ENCODE peak calls at places on chromosomes 4 and X, in four cellular contexts. M, U, W and K are unnamed samples.

GRCh38 chr4:147194107-147194506 is 248.4 kb upstream of the TTC29 start:
- DNase-seq in M (no peak), W (no peak), U (no peak), K (no peak)

GRCh38 chrX:107716045-107716684 is 59.4 kb downstream of the TSC22D3 start:
- DNase-seq in M (peak; percentile 40), W (peak; percentile 28), U (peak; percentile 23), K (peak; percentile 20)

GRCh38 chrX:130702867-130703707 is 199.9 kb downstream of the ENOX2 start:
- DNase-seq in W (peak; percentile 32), U (peak; percentile 59), M (no peak), K (no peak)

GRCh38 chrX:45187731-45188130 is 12.9 kb downstream of the DIPK2B start:
- DNase-seq in W (peak; percentile 19), M (no peak), U (no peak), K (no peak)

GRCh38 chr4:112109455-112110425 is 35.5 kb upstream of the FAM241A start:
- DNase-seq in M (peak; percentile 4), U (no peak), W (peak; percentile 6), K (no peak)

GRCh38 chr4:138428611-138429010 is 186.5 kb upstream of the SLC7A11 start:
- DNase-seq in M (no peak), W (no peak), U (no peak), K (no peak)

GRCh38 chrX:25013593-25014365 is 2.0 kb downstream of the ARX start:
- DNase-seq in W (no peak), U (no peak), M (peak; percentile 44), K (no peak)

GRCh38 chr4:112031712-112032328 is 113.4 kb upstream of the FAM241A start:
- DNase-seq in M (peak; percentile 28), U (peak; percentile 69), W (peak; percentile 66), K (no peak)

GRCh38 chrX:19904778-19905367 is 17.5 kb upstream of the SH3KBP1 start:
- DNase-seq in W (peak; percentile 84), M (peak; percentile 58), U (peak; percentile 61), K (no peak)

GRCh38 chr4:156578005-156578404 is 393.6 kb downstream of the PDGFC start:
- DNase-seq in M (no peak), W (no peak), U (no peak), K (no peak)

GRCh38 chr4:170243662-170244288 is 154.0 kb upstream of the AADAT start:
- DNase-seq in U (no peak), W (no peak), M (no peak), K (no peak)

GRCh38 chr4:33975996-33976395 is 2268.3 kb downstream of the ARAP2 start:
- DNase-seq in U (peak; percentile 28), W (no peak), M (no peak), K (no peak)

GRCh38 chrX:54921427-54922021 is 900 bp downstream of the TRO start:
- DNase-seq in W (no peak), M (peak; percentile 55), U (peak; percentile 52), K (peak; percentile 24)

GRCh38 chr4:81740492-81740891 is 268.8 kb upstream of the RASGEF1B start:
- DNase-seq in W (no peak), M (no peak), U (no peak), K (no peak)

GRCh38 chrX:39296472-39296871 is 495.2 kb downstream of the MID1IP1 start:
- DNase-seq in U (no peak), W (no peak), M (no peak), K (no peak)

GRCh38 chr4:175536852-175537453 is 275.1 kb downstream of the GPM6A start:
- DNase-seq in W (peak; percentile 84), M (peak; percentile 40), U (peak; percentile 66), K (no peak)

GRCh38 chrX:119512145-119512800 is 44.0 kb downstream of the SLC25A5 start:
- DNase-seq in M (peak; percentile 38), U (peak; percentile 67), W (peak; percentile 85), K (no peak)

GRCh38 chrX:19629541-19629940 is 114.2 kb upstream of the MAP3K15 start:
- DNase-seq in U (no peak), M (no peak), W (no peak), K (no peak)

GRCh38 chrX:115696039-115696438 is 135.1 kb downstream of the PLS3 start:
- DNase-seq in U (no peak), M (no peak), W (no peak), K (no peak)

GRCh38 chr4:72397314-72397713 is 171.7 kb downstream of the ADAMTS3 start:
- DNase-seq in U (peak; percentile 48), M (no peak), W (no peak), K (no peak)

GRCh38 chr4:212438-213174 is 88.3 kb downstream of the ZNF718 start:
- DNase-seq in M (peak; percentile 48), W (no peak), U (peak; percentile 74), K (peak; percentile 43)

GRCh38 chrX:106615041-106615440 is 3.3 kb downstream of the RADX start:
- DNase-seq in W (no peak), U (no peak), M (no peak), K (no peak)

GRCh38 chrX:106621836-106622235 is 10.1 kb downstream of the RADX start:
- DNase-seq in M (no peak), U (no peak), W (no peak), K (no peak)

GRCh38 chrX:106619797-106620196 is 8.0 kb downstream of the RADX start:
- DNase-seq in M (no peak), W (peak; percentile 34), U (peak; percentile 7), K (no peak)
- TF ChIP-seq CTCF in M (peak; percentile 27), W (peak; percentile 66), U (peak; percentile 49), K (no peak)

GRCh38 chr4:119489305-119489704 is 139.3 kb downstream of the PDE5A start:
- DNase-seq in W (no peak), M (no peak), U (no peak), K (no peak)

GRCh38 chr4:119498520-119498919 is 130.1 kb downstream of the PDE5A start:
- DNase-seq in W (no peak), U (no peak), M (no peak), K (no peak)

GRCh38 chr4:119490335-119490734 is 138.3 kb downstream of the PDE5A start:
- DNase-seq in W (peak; percentile 32), U (peak; percentile 11), M (no peak), K (no peak)

GRCh38 chr4:119493419-119493818 is 135.2 kb downstream of the PDE5A start:
- DNase-seq in M (no peak), W (peak; percentile 25), U (peak; percentile 27), K (no peak)
- TF ChIP-seq CTCF in M (no peak), W (peak; percentile 40), U (peak; percentile 31), K (no peak)

DNA sequence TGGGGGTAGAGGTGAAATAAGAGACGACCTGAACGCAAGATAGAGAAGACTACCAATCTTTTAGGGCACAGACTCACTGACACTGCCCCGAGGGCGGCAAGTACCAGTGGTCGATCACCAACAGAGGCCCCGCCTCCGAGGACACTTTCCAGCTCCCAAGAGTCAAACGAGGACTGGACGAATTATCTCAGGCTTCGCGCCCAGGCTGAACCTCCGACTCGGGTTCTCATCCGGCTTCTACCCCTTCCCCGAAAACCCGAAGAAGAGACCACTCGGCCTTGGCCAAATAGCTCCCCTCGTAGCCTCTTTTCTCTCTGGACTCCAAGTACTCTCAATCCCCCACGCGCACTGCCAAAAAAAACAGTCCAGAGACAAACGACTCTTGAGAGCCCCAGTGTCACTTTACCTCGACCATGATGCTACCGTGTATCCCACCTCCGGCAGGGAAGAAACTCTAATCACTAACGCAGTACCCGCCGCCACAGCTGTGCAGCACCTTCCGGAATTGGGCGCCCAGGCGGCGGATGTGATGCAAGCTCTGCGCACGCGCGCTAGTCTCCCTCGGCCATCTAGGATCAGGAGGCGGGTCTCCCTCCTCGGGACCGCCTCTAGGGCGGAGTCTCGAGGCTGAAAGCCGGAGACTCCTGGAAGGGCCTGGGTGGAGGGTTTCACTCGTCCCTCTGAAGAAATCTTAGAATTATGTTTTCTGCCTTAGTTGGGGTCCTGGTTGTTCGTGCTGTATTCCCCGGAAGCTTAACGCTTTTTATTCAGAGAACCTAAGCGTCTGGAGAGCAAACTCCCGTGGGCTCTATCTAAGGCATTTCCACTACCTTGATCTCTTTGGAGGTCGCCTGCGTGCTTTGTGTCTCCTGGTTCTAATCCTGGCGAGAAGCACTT is at the start of gene PLRG1:
- DNase-seq in M (peak; percentile 99), W (peak; percentile 94), U (peak; percentile 90), K (peak; percentile 98)
- TF ChIP-seq CTCF in M (no peak), W (no peak), U (no peak), K (no peak)

GRCh38 chr4:52235775-52236174 is 184.7 kb downstream of the SPATA18 start:
- DNase-seq in U (no peak), M (no peak), W (no peak), K (no peak)

DNA sequence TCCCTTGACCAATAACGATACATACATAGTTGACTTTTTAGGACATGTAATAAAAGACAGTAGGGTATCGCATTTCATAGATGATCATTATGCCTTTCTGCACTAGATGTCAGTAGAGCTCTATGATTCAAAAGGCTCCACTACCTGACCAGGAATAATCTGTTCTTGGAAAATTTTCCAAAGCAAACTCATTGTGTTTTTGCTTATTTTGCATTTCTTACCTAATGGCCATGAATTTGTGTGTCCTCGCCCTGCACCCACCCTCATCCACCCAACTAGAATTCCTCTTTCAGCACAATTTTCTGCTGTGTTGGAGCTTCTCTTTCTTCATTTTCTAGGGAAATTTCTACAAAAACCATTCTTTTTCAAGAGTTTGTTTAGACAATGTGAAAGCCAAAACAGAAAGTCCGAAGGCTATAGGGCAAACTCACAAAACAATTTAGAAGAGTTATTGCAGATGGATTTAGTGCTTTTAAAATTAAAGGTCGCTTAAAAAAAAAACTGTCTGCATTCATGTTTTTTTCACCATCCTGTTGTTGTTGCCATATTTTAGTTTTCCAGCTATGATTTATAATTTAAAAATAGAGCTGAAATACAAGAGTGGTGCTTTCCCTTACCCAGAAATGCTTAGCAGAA is 183.6 kb downstream of the SPATA18 start:
- DNase-seq in U (peak; percentile 37), M (no peak), W (peak; percentile 91), K (no peak)
- TF ChIP-seq CTCF in U (peak; percentile 62), M (no peak), W (peak; percentile 95), K (no peak)

GRCh38 chr4:188975271-188975670 is 836.0 kb downstream of the TRIML1 start:
- DNase-seq in M (no peak), U (no peak), W (no peak), K (no peak)

GRCh38 chr4:188976644-188977115 is 837.4 kb downstream of the TRIML1 start:
- DNase-seq in M (no peak), W (peak; percentile 50), U (peak; percentile 59), K (no peak)

DNA sequence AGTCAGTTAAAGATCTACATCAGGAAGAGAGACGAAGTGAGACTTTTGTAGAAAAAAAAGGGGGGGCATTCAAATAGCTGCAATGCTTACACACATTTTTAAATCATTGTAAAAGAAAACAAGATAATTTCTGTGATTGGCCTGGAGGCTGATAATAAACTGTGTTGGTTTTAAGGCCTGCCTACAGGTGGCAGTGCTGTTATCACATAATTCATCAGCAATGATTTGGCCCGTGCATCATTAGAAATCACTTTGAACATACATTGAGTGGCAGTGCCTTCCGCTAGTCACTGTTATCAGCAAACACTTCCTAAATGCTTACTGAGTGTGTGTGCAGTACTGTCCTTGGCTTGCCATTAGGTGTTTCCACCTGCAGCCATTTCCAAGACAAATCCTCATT is 831.9 kb downstream of the TRIML1 start:
- DNase-seq in U (peak; percentile 14), M (no peak), W (peak; percentile 38), K (no peak)
- TF ChIP-seq CTCF in U (peak; percentile 44), M (no peak), W (peak; percentile 54), K (no peak)

GRCh38 chr4:31516520-31516919 is 796.4 kb downstream of the PCDH7 start:
- DNase-seq in M (no peak), W (no peak), U (no peak), K (no peak)
- TF ChIP-seq CTCF in M (no peak), W (no peak), U (no peak), K (no peak)

GRCh38 chr4:74669702-74670101 is 124.6 kb downstream of the BTC start:
- DNase-seq in U (no peak), W (no peak), M (no peak), K (no peak)
- TF ChIP-seq CTCF in U (no peak), W (no peak), M (no peak), K (no peak)

GRCh38 chrX:103774070-103774642 is 2.5 kb upstream of the PLP1 start:
- DNase-seq in U (peak; percentile 52), W (peak; percentile 72), M (no peak), K (no peak)
- TF ChIP-seq CTCF in U (peak; percentile 53), W (peak; percentile 78), M (no peak), K (no peak)